ENCODE peak calls at places on chromosomes 6 and 20, in five cellular contexts. I, G, Z, C and S are unnamed samples.

GRCh38 chr20:591941-592340 is 18.2 kb downstream of the TCF15 start:
- DNase-seq in I (no peak), G (no peak), Z (no peak), C (no peak), S (no peak)

GRCh38 chr20:61186771-61187170 is 65.3 kb upstream of the CDH4 start:
- DNase-seq in I (no peak), G (no peak), Z (no peak), C (no peak), S (no peak)

GRCh38 chr6:41027799-41028617 is 11.0 kb downstream of the UNC5CL start:
- DNase-seq in I (peak), G (peak), Z (peak), C (no peak), S (peak)

GRCh38 chr20:45010399-45010828 is 44.1 kb downstream of the STK4 start:
- DNase-seq in I (no peak), G (no peak), Z (no peak), C (no peak), S (no peak)

GRCh38 chr20:53142225-53142624 is 170.1 kb downstream of the TSHZ2 start:
- DNase-seq in I (no peak), G (no peak), Z (no peak), C (no peak), S (no peak)

GRCh38 chr6:9173229-9173628 is 737.9 kb upstream of the SLC35B3 start:
- DNase-seq in I (no peak), G (no peak), Z (no peak), C (no peak), S (no peak)

GRCh38 chr6:124389127-124389526 is 573.1 kb upstream of the RNF217 start:
- DNase-seq in I (no peak), G (no peak), Z (no peak), C (no peak), S (no peak)

GRCh38 chr6:80622641-80623040 is 516.2 kb downstream of the BCKDHB start:
- DNase-seq in I (no peak), G (no peak), Z (no peak), C (no peak), S (no peak)

GRCh38 chr6:106913111-106913510 is 61.4 kb downstream of the CD24 start:
- DNase-seq in I (no peak), G (no peak), Z (no peak), C (no peak), S (no peak)

GRCh38 chr6:10465633-10466499 is 51.0 kb upstream of the TFAP2A start:
- DNase-seq in I (peak), G (no peak), Z (no peak), C (no peak), S (no peak)

GRCh38 chr6:160534050-160534696 is 129.9 kb downstream of the LPA start:
- DNase-seq in I (peak), G (peak), Z (peak), C (no peak), S (no peak)

GRCh38 chr20:57938158-57939108 is 228.6 kb upstream of the PMEPA1 start:
- DNase-seq in I (no peak), G (no peak), Z (no peak), C (no peak), S (no peak)

GRCh38 chr6:31585531-31585930 is 546 bp upstream of the LST1 start:
- DNase-seq in I (no peak), G (no peak), Z (no peak), C (no peak), S (no peak)

GRCh38 chr20:33325350-33325749 is 42.3 kb downstream of the BPIFB1 start:
- DNase-seq in I (no peak), G (no peak), Z (no peak), C (no peak), S (no peak)

GRCh38 chr20:13401596-13401995 is 180.5 kb downstream of the ISM1 start:
- DNase-seq in I (no peak), G (no peak), Z (no peak), C (no peak), S (no peak)

GRCh38 chr20:20198011-20198410 is 145.7 kb downstream of the CFAP61 start:
- DNase-seq in I (no peak), G (no peak), Z (no peak), C (no peak), S (no peak)

GRCh38 chr6:26056583-26057350 is 30.5 kb upstream of the HFE start:
- DNase-seq in I (peak), G (no peak), Z (no peak), C (no peak), S (no peak)

DNA sequence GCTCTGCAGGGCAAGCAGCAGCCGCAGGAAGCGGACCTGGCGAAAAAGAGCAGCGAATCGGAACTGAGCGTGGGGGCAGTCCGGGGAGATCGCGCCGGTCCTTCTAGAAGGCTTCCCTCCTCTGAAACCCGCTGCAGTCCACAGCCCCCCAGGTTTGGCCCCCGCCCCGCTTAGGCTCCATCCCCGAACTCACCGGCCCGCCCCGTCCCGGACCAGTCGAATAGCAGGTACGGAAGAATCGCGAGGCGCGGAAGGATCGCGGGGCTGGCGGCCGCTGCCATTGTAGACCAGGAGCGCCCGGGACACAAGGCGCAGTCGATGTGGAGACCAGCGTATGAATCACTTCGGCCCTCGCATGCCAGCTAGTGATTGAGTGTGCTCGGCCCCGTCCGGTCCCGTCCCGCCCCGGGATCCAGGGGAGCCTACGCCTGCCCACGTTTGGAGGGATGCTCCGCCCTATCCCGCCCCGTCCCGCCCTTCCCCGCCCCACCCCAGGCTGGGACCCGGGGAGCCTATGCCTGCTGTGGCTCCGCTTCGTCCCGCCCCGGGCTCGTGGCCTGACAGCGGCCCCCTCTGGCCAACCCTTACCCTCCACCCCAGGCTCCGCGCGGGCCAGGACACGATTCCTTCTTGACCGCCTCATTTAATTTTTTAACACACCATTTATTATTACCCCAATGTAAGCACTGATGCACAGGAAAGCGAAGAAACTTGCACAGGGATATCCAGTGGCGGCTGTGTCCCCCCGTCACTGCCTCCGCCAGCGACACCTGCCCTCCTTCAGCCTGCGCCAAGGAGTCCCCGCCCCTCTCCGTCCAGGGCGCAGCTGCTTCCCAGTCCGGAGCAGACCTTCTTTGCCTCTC is at the start of gene ULBP3:
- DNase-seq in I (peak), G (peak), Z (peak), C (peak), S (peak)
- H3K4me3 ChIP-seq in I (peak), G (peak), Z (peak), C (peak), S (peak)

DNA sequence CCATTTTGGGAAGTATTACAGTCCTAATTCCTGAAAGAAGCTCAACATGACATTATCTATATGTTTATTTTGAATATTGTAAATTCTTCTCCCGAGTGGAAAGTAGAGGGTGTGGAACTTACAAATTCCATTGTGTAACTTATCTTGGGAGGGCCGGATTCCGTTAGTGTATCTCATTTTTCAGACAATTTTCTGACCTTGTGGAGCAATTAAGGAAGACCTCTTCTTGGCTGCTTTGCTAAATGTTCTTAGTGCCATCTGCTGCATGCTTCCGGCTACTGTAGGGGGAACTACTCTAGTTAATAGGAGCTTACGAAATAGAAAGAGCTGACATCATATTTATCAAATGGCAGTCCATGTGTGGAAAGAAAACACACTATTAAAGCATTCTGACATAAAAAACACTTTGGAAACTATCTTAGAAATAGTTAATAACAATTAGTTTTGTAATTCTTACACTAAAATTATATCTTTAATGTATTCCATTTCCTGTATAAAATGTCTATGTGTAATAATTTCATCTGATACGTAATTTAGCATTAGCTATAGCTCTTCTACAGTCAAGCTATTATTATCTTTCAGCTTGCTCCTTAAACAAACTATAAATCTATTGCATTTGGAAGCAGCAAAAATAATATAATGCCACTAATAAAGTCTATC is 41.5 kb upstream of the KCNQ5 start:
- DNase-seq in I (peak), G (no peak), Z (no peak), C (peak), S (peak)
- TF ChIP-seq CTCF in I (peak), G (peak), Z (peak), C (peak), S (peak)

GRCh38 chr6:36956111-36956820 is 1.7 kb downstream of the PI16 start:
- DNase-seq in I (no peak), G (no peak), Z (no peak), C (no peak), S (no peak)
- H3K4me3 ChIP-seq in I (no peak), G (peak), Z (no peak), C (no peak), S (no peak)

GRCh38 chr6:44028767-44029166 is 98.5 kb downstream of the MRPL14 start:
- DNase-seq in I (no peak), G (no peak), Z (no peak), C (no peak), S (no peak)
- TF ChIP-seq CTCF in I (no peak), G (no peak), Z (no peak), C (peak), S (peak)